ENCODE peak calls at places on chromosomes 13 and 19, in eight cellular contexts. O, F, I, K, V, D, U and Z are unnamed samples.

GRCh38 chr13:31610270-31610998 is 128.9 kb upstream of the RXFP2 start:
- DNase-seq in K (no peak), U (no peak), O (no peak), F (no peak), I (no peak), D (no peak), V (no peak), Z (no peak)

GRCh38 chr13:109745060-109745459 is 41.3 kb downstream of the IRS2 start:
- DNase-seq in I (no peak), U (no peak), K (no peak), V (no peak), D (no peak), F (no peak), O (no peak), Z (no peak)

GRCh38 chr13:54387607-54388006 is 1359.0 kb downstream of the OLFM4 start:
- DNase-seq in U (no peak), F (no peak), K (no peak), O (no peak), V (no peak), D (no peak), I (no peak), Z (no peak)

GRCh38 chr19:31826325-31826724 is 477.1 kb upstream of the TSHZ3 start:
- DNase-seq in O (no peak), V (no peak), I (no peak), F (no peak), U (no peak), D (no peak), K (no peak), Z (no peak)

GRCh38 chr13:92225861-92226260 is 827.4 kb downstream of the GPC5 start:
- DNase-seq in K (no peak), O (no peak), U (no peak), D (no peak), F (no peak), I (no peak), V (no peak), Z (peak)

GRCh38 chr13:109155301-109155761 is 525.9 kb downstream of the MYO16 start:
- DNase-seq in O (no peak), D (no peak), V (no peak), K (no peak), F (no peak), U (no peak), I (no peak), Z (no peak)

GRCh38 chr13:77325371-77325941 is 1.4 kb downstream of the MYCBP2 start:
- DNase-seq in O (peak), V (no peak), D (no peak), I (no peak), U (no peak), K (peak), F (no peak), Z (no peak)

GRCh38 chr19:28394705-28395104 is 818.2 kb downstream of the UQCRFS1 start:
- DNase-seq in K (no peak), V (no peak), F (no peak), I (no peak), O (no peak), D (peak), U (no peak), Z (peak)

GRCh38 chr19:49758292-49758691 is 4.8 kb downstream of the TSKS start:
- DNase-seq in K (no peak), O (peak), V (no peak), U (no peak), F (no peak), I (no peak), D (no peak), Z (no peak)

GRCh38 chr13:98401936-98402335 is 175.0 kb downstream of the STK24 start:
- DNase-seq in D (no peak), U (no peak), K (no peak), V (no peak), O (no peak), F (no peak), I (no peak), Z (no peak)

GRCh38 chr13:80030491-80030890 is 310.4 kb downstream of the SPRY2 start:
- DNase-seq in D (peak), F (peak), I (peak), K (peak), U (peak), O (peak), V (no peak), Z (no peak)

GRCh38 chr13:102128216-102128800 is 273.5 kb downstream of the FGF14 start:
- DNase-seq in K (no peak), O (no peak), I (no peak), F (no peak), D (no peak), V (no peak), U (peak), Z (no peak)

GRCh38 chr19:30402790-30403189 is 30.6 kb downstream of the ZNF536 start:
- DNase-seq in O (no peak), I (no peak), F (no peak), K (no peak), U (no peak), D (no peak), V (no peak), Z (no peak)

GRCh38 chr13:79782541-79783216 is 301.7 kb downstream of the NDFIP2 start:
- DNase-seq in V (peak), U (no peak), D (peak), K (no peak), O (no peak), F (peak), I (no peak), Z (no peak)

GRCh38 chr13:51317262-51317661 is 22.2 kb upstream of the SERPINE3 start:
- DNase-seq in U (no peak), O (peak), V (no peak), K (no peak), I (no peak), D (no peak), F (no peak), Z (no peak)

GRCh38 chr13:48775804-48776203 is 122.1 kb downstream of the CYSLTR2 start:
- DNase-seq in F (no peak), K (no peak), U (peak), D (no peak), V (no peak), I (no peak), O (peak), Z (no peak)

GRCh38 chr13:50104493-50104892 is 89.2 kb downstream of the KCNRG start:
- DNase-seq in I (no peak), U (no peak), K (no peak), D (no peak), V (no peak), F (no peak), O (peak), Z (no peak)

GRCh38 chr19:30562981-30563380 is 190.8 kb downstream of the ZNF536 start:
- DNase-seq in I (no peak), V (no peak), D (no peak), U (no peak), K (no peak), O (no peak), F (no peak), Z (no peak)

GRCh38 chr13:43245374-43245964 is 222.1 kb downstream of the DNAJC15 start:
- DNase-seq in U (no peak), K (no peak), V (no peak), O (peak), D (no peak), I (no peak), F (no peak), Z (no peak)

GRCh38 chr13:24218977-24219376 is 58.5 kb downstream of the SPATA13 start:
- DNase-seq in K (peak), U (no peak), O (peak), V (no peak), F (no peak), D (no peak), I (no peak), Z (no peak)

GRCh38 chr19:7926021-7926726 is at the start of gene CTXN1:
- DNase-seq in K (peak), D (no peak), O (peak), F (peak), V (peak), I (peak), U (no peak), Z (no peak)

GRCh38 chr13:111488466-111489132 is 168.2 kb downstream of the TEX29 start:
- DNase-seq in I (no peak), K (no peak), U (no peak), V (no peak), F (no peak), D (no peak), O (no peak), Z (no peak)

GRCh38 chr13:113059891-113060290 is 45.7 kb upstream of the F7 start:
- DNase-seq in O (no peak), F (no peak), D (no peak), I (no peak), K (no peak), U (no peak), V (no peak), Z (no peak)

GRCh38 chr13:113818700-113819295 is 45.1 kb downstream of the GAS6 start:
- DNase-seq in V (no peak), K (no peak), U (no peak), F (no peak), I (no peak), D (no peak), O (no peak), Z (no peak)

GRCh38 chr13:24605923-24606372 is 74.3 kb upstream of the ATP12A start:
- DNase-seq in V (no peak), K (no peak), U (no peak), I (peak), F (no peak), D (no peak), O (peak), Z (peak)

GRCh38 chr13:29771247-29771646 is 79.2 kb downstream of the UBL3 start:
- DNase-seq in F (no peak), V (no peak), I (no peak), O (peak), U (no peak), K (peak), D (peak), Z (peak)

GRCh38 chr13:46577656-46578589 is 25.0 kb downstream of the LRCH1 start:
- DNase-seq in D (no peak), O (no peak), K (no peak), F (no peak), U (peak), I (peak), V (no peak), Z (peak)

GRCh38 chr13:52809310-52809769 is 39.1 kb downstream of the PCDH8 start:
- DNase-seq in D (peak), O (peak), U (peak), V (peak), F (peak), K (peak), I (peak), Z (peak)

GRCh38 chr19:45351401-45351952 is 10.9 kb downstream of the KLC3 start:
- DNase-seq in D (no peak), F (no peak), U (no peak), K (no peak), I (no peak), O (no peak), V (no peak), Z (no peak)

GRCh38 chr13:113207890-113208423 is 512 bp downstream of the PCID2 start:
- DNase-seq in D (no peak), K (peak), O (peak), V (peak), I (peak), F (peak), U (no peak), Z (no peak)

GRCh38 chr19:19261350-19262189 is 11.5 kb downstream of the TM6SF2 start:
- DNase-seq in O (peak), V (no peak), U (no peak), K (no peak), I (peak), F (no peak), D (no peak), Z (peak)

GRCh38 chr19:45558399-45558878 is 26.2 kb downstream of the OPA3 start:
- DNase-seq in V (peak), D (no peak), F (peak), I (peak), O (peak), K (peak), U (no peak), Z (peak)